ENCODE peak calls at places on chromosomes 13 and 19, in seven cellular contexts. One of them, this sample, is unnamed.

GRCh38 chr19:13102666-13103584 is at the start of gene LYL1:
- DNase-seq in PC-9: no peak
- DNase-seq in body of pancreas: peak
- DNase-seq in RWPE2: no peak
- DNase-seq in AG04450: no peak
- DNase-seq in progenitor cell of endocrine pancreas: peak
- DNase-seq in fibroblast of the aortic adventitia: peak
- DNase-seq in this sample: peak

GRCh38 chr19:30227661-30228112 is 144.5 kb upstream of the ZNF536 start:
- DNase-seq in PC-9: no peak
- DNase-seq in body of pancreas: peak
- DNase-seq in RWPE2: no peak
- DNase-seq in AG04450: no peak
- DNase-seq in progenitor cell of endocrine pancreas: peak
- DNase-seq in fibroblast of the aortic adventitia: peak
- DNase-seq in this sample: peak

GRCh38 chr19:17002455-17002854 is 24.2 kb downstream of the CPAMD8 start:
- DNase-seq in PC-9: no peak
- DNase-seq in body of pancreas: no peak
- DNase-seq in RWPE2: no peak
- DNase-seq in AG04450: no peak
- DNase-seq in progenitor cell of endocrine pancreas: no peak
- DNase-seq in fibroblast of the aortic adventitia: no peak
- DNase-seq in this sample: no peak

GRCh38 chr19:50646074-50646807 is 3.0 kb upstream of the C19orf81 start:
- DNase-seq in PC-9: no peak
- DNase-seq in body of pancreas: no peak
- DNase-seq in RWPE2: no peak
- DNase-seq in AG04450: no peak
- DNase-seq in progenitor cell of endocrine pancreas: no peak
- DNase-seq in fibroblast of the aortic adventitia: peak
- DNase-seq in this sample: no peak

GRCh38 chr13:106033634-106034033 is 501.8 kb downstream of the EFNB2 start:
- DNase-seq in PC-9: peak
- DNase-seq in body of pancreas: no peak
- DNase-seq in RWPE2: no peak
- DNase-seq in AG04450: peak
- DNase-seq in progenitor cell of endocrine pancreas: no peak
- DNase-seq in fibroblast of the aortic adventitia: peak
- DNase-seq in this sample: no peak

GRCh38 chr13:41561179-41561578 is 103.8 kb downstream of the RGCC start:
- DNase-seq in PC-9: no peak
- DNase-seq in body of pancreas: no peak
- DNase-seq in RWPE2: no peak
- DNase-seq in AG04450: no peak
- DNase-seq in progenitor cell of endocrine pancreas: no peak
- DNase-seq in fibroblast of the aortic adventitia: no peak
- DNase-seq in this sample: no peak

GRCh38 chr13:91017031-91017668 is 330.3 kb upstream of the MIR17HG start:
- DNase-seq in PC-9: peak
- DNase-seq in body of pancreas: peak
- DNase-seq in RWPE2: no peak
- DNase-seq in AG04450: no peak
- DNase-seq in progenitor cell of endocrine pancreas: peak
- DNase-seq in fibroblast of the aortic adventitia: peak
- DNase-seq in this sample: peak

GRCh38 chr19:7641288-7642276 is 4.7 kb downstream of the STXBP2 start:
- DNase-seq in PC-9: no peak
- DNase-seq in body of pancreas: no peak
- DNase-seq in RWPE2: no peak
- DNase-seq in AG04450: no peak
- DNase-seq in progenitor cell of endocrine pancreas: no peak
- DNase-seq in fibroblast of the aortic adventitia: no peak
- DNase-seq in this sample: no peak

GRCh38 chr13:40553356-40553755 is 113.1 kb downstream of the FOXO1 start:
- DNase-seq in PC-9: no peak
- DNase-seq in body of pancreas: no peak
- DNase-seq in RWPE2: no peak
- DNase-seq in AG04450: no peak
- DNase-seq in progenitor cell of endocrine pancreas: no peak
- DNase-seq in fibroblast of the aortic adventitia: no peak
- DNase-seq in this sample: no peak

GRCh38 chr13:50128406-50129048 is 113.3 kb downstream of the KCNRG start:
- DNase-seq in PC-9: no peak
- DNase-seq in body of pancreas: no peak
- DNase-seq in RWPE2: no peak
- DNase-seq in AG04450: no peak
- DNase-seq in progenitor cell of endocrine pancreas: no peak
- DNase-seq in fibroblast of the aortic adventitia: no peak
- DNase-seq in this sample: peak

GRCh38 chr19:49556412-49557398 is 23.7 kb downstream of the NOSIP start:
- DNase-seq in PC-9: no peak
- DNase-seq in body of pancreas: peak
- DNase-seq in RWPE2: no peak
- DNase-seq in AG04450: no peak
- DNase-seq in progenitor cell of endocrine pancreas: no peak
- DNase-seq in fibroblast of the aortic adventitia: no peak
- DNase-seq in this sample: no peak

GRCh38 chr19:4557971-4558941 is 1.2 kb downstream of the SEMA6B start:
- DNase-seq in PC-9: no peak
- DNase-seq in body of pancreas: no peak
- DNase-seq in RWPE2: no peak
- DNase-seq in AG04450: no peak
- DNase-seq in progenitor cell of endocrine pancreas: peak
- DNase-seq in fibroblast of the aortic adventitia: no peak
- DNase-seq in this sample: peak

GRCh38 chr13:92224825-92225224 is 826.4 kb downstream of the GPC5 start:
- DNase-seq in PC-9: no peak
- DNase-seq in body of pancreas: no peak
- DNase-seq in RWPE2: no peak
- DNase-seq in AG04450: no peak
- DNase-seq in progenitor cell of endocrine pancreas: no peak
- DNase-seq in fibroblast of the aortic adventitia: no peak
- DNase-seq in this sample: no peak

GRCh38 chr13:40878823-40879222 is 89.4 kb downstream of the SLC25A15 start:
- DNase-seq in PC-9: no peak
- DNase-seq in body of pancreas: no peak
- DNase-seq in RWPE2: no peak
- DNase-seq in AG04450: no peak
- DNase-seq in progenitor cell of endocrine pancreas: no peak
- DNase-seq in fibroblast of the aortic adventitia: no peak
- DNase-seq in this sample: no peak

GRCh38 chr19:21749090-21749489 is 18.3 kb downstream of the ZNF100 start:
- DNase-seq in PC-9: no peak
- DNase-seq in body of pancreas: no peak
- DNase-seq in RWPE2: no peak
- DNase-seq in AG04450: no peak
- DNase-seq in progenitor cell of endocrine pancreas: no peak
- DNase-seq in fibroblast of the aortic adventitia: peak
- DNase-seq in this sample: no peak

GRCh38 chr13:110262494-110262893 is 44.5 kb downstream of the COL4A1 start:
- DNase-seq in PC-9: no peak
- DNase-seq in body of pancreas: no peak
- DNase-seq in RWPE2: no peak
- DNase-seq in AG04450: no peak
- DNase-seq in progenitor cell of endocrine pancreas: no peak
- DNase-seq in fibroblast of the aortic adventitia: no peak
- DNase-seq in this sample: no peak

GRCh38 chr13:24365191-24365590 is 55.8 kb downstream of the C1QTNF9 start:
- DNase-seq in PC-9: no peak
- DNase-seq in body of pancreas: no peak
- DNase-seq in RWPE2: no peak
- DNase-seq in AG04450: no peak
- DNase-seq in progenitor cell of endocrine pancreas: no peak
- DNase-seq in fibroblast of the aortic adventitia: no peak
- DNase-seq in this sample: no peak

GRCh38 chr19:9431475-9431874 is 3.9 kb downstream of the ZNF266 start:
- DNase-seq in PC-9: no peak
- DNase-seq in body of pancreas: peak
- DNase-seq in RWPE2: no peak
- DNase-seq in AG04450: no peak
- DNase-seq in progenitor cell of endocrine pancreas: peak
- DNase-seq in fibroblast of the aortic adventitia: no peak
- DNase-seq in this sample: no peak

GRCh38 chr13:37448072-37448471 is 150.5 kb downstream of the POSTN start:
- DNase-seq in PC-9: no peak
- DNase-seq in body of pancreas: no peak
- DNase-seq in RWPE2: no peak
- DNase-seq in AG04450: no peak
- DNase-seq in progenitor cell of endocrine pancreas: no peak
- DNase-seq in fibroblast of the aortic adventitia: no peak
- DNase-seq in this sample: no peak

GRCh38 chr13:105774739-105775460 is 760.6 kb downstream of the EFNB2 start:
- DNase-seq in PC-9: peak
- DNase-seq in body of pancreas: peak
- DNase-seq in RWPE2: no peak
- DNase-seq in AG04450: no peak
- DNase-seq in progenitor cell of endocrine pancreas: no peak
- DNase-seq in fibroblast of the aortic adventitia: no peak
- DNase-seq in this sample: no peak

GRCh38 chr13:45195421-45195820 is 5.4 kb downstream of the KCTD4 start:
- DNase-seq in PC-9: no peak
- DNase-seq in body of pancreas: no peak
- DNase-seq in RWPE2: no peak
- DNase-seq in AG04450: no peak
- DNase-seq in progenitor cell of endocrine pancreas: no peak
- DNase-seq in fibroblast of the aortic adventitia: peak
- DNase-seq in this sample: no peak

GRCh38 chr19:51002542-51003311 is 1.3 kb upstream of the KLK8 start:
- DNase-seq in PC-9: peak
- DNase-seq in body of pancreas: peak
- DNase-seq in RWPE2: peak
- DNase-seq in AG04450: no peak
- DNase-seq in progenitor cell of endocrine pancreas: no peak
- DNase-seq in fibroblast of the aortic adventitia: no peak
- DNase-seq in this sample: peak

GRCh38 chr19:10430505-10431253 is 10.3 kb downstream of the PDE4A start:
- DNase-seq in PC-9: peak
- DNase-seq in body of pancreas: peak
- DNase-seq in RWPE2: no peak
- DNase-seq in AG04450: no peak
- DNase-seq in progenitor cell of endocrine pancreas: no peak
- DNase-seq in fibroblast of the aortic adventitia: peak
- DNase-seq in this sample: peak

GRCh38 chr13:20219585-20219984 is 12.5 kb downstream of the GJB6 start:
- DNase-seq in PC-9: no peak
- DNase-seq in body of pancreas: no peak
- DNase-seq in RWPE2: no peak
- DNase-seq in AG04450: no peak
- DNase-seq in progenitor cell of endocrine pancreas: no peak
- DNase-seq in fibroblast of the aortic adventitia: no peak
- DNase-seq in this sample: peak

GRCh38 chr13:29359181-29359580 is 236.3 kb downstream of the SLC7A1 start:
- DNase-seq in PC-9: no peak
- DNase-seq in body of pancreas: no peak
- DNase-seq in RWPE2: no peak
- DNase-seq in AG04450: no peak
- DNase-seq in progenitor cell of endocrine pancreas: no peak
- DNase-seq in fibroblast of the aortic adventitia: no peak
- DNase-seq in this sample: no peak

GRCh38 chr13:29362849-29363604 is 232.5 kb downstream of the SLC7A1 start:
- DNase-seq in PC-9: no peak
- DNase-seq in body of pancreas: peak
- DNase-seq in RWPE2: no peak
- DNase-seq in AG04450: peak
- DNase-seq in progenitor cell of endocrine pancreas: peak
- DNase-seq in fibroblast of the aortic adventitia: peak
- DNase-seq in this sample: peak

DNA sequence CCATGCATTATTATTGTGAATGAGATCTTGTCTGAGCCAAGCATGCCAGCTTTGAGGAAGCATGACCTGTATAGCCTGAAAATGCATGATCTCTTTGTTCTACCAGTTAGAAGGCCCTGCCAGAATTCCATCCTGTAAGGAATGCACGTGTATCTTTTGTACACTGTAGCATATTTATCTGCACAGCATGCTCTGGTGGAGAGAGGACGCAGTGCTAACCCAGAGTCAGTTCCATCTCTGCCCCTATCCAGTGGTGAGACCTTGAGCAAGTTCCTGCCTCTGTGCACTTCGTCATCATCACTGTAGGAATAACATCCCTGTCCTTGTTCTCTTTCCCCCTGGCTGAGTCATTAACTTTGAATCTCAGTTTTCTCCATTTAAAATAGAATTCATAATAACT is 233.8 kb downstream of the SLC7A1 start:
- DNase-seq in PC-9: no peak
- DNase-seq in body of pancreas: no peak
- DNase-seq in RWPE2: no peak
- DNase-seq in AG04450: no peak
- DNase-seq in progenitor cell of endocrine pancreas: no peak
- DNase-seq in fibroblast of the aortic adventitia: no peak
- DNase-seq in this sample: no peak
- TF ChIP-seq CTCF in PC-9: no peak
- TF ChIP-seq CTCF in body of pancreas: no peak
- TF ChIP-seq CTCF in RWPE2: no peak
- TF ChIP-seq CTCF in AG04450: no peak
- TF ChIP-seq CTCF in progenitor cell of endocrine pancreas: no peak
- TF ChIP-seq CTCF in fibroblast of the aortic adventitia: no peak
- TF ChIP-seq CTCF in this sample: no peak

DNA sequence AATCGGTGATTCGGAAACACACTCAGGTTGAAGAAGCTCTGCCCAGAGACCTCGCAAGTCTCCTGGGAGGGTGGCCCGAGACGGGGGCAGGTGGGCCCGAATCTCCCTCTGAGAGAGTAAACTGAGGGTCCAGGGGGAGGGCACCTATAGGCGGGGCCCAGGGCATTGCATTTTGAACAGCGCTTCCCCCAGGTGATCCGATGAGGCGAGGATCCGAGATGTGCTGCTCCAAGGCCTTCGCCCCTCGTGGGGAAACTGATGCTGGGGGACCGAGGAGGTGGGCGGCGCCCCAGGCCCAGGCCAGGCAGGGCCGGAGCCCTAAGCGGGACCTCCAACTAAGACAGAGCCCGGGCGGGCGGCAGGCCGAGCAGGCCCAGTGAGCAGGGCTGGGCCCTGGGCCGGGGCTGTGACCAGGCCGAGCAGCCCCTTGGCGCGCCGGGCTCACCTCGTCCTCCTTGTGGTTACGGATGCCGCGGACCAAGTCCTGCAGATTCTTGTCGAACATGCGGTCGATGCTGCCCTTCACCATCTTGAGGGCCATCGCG is 500 bp downstream of the AP3D1 start:
- DNase-seq in PC-9: no peak
- DNase-seq in body of pancreas: no peak
- DNase-seq in RWPE2: no peak
- DNase-seq in AG04450: no peak
- DNase-seq in progenitor cell of endocrine pancreas: peak
- DNase-seq in fibroblast of the aortic adventitia: peak
- DNase-seq in this sample: peak
- TF ChIP-seq CTCF in PC-9: no peak
- TF ChIP-seq CTCF in body of pancreas: no peak
- TF ChIP-seq CTCF in RWPE2: no peak
- TF ChIP-seq CTCF in AG04450: no peak
- TF ChIP-seq CTCF in progenitor cell of endocrine pancreas: no peak
- TF ChIP-seq CTCF in fibroblast of the aortic adventitia: no peak
- TF ChIP-seq CTCF in this sample: no peak

GRCh38 chr19:44585371-44586141 is 27.8 kb upstream of the IGSF23 start:
- DNase-seq in PC-9: peak
- DNase-seq in body of pancreas: no peak
- DNase-seq in RWPE2: no peak
- DNase-seq in AG04450: no peak
- DNase-seq in progenitor cell of endocrine pancreas: no peak
- DNase-seq in fibroblast of the aortic adventitia: peak
- DNase-seq in this sample: no peak
- TF ChIP-seq CTCF in PC-9: peak
- TF ChIP-seq CTCF in body of pancreas: no peak
- TF ChIP-seq CTCF in RWPE2: peak
- TF ChIP-seq CTCF in AG04450: peak
- TF ChIP-seq CTCF in progenitor cell of endocrine pancreas: no peak
- TF ChIP-seq CTCF in fibroblast of the aortic adventitia: no peak
- TF ChIP-seq CTCF in this sample: no peak

GRCh38 chr13:98458431-98458830 is 118.5 kb downstream of the STK24 start:
- DNase-seq in PC-9: no peak
- DNase-seq in body of pancreas: no peak
- DNase-seq in RWPE2: peak
- DNase-seq in AG04450: no peak
- DNase-seq in progenitor cell of endocrine pancreas: no peak
- DNase-seq in fibroblast of the aortic adventitia: no peak
- DNase-seq in this sample: no peak
- TF ChIP-seq CTCF in PC-9: no peak
- TF ChIP-seq CTCF in body of pancreas: no peak
- TF ChIP-seq CTCF in RWPE2: no peak
- TF ChIP-seq CTCF in AG04450: no peak
- TF ChIP-seq CTCF in progenitor cell of endocrine pancreas: no peak
- TF ChIP-seq CTCF in fibroblast of the aortic adventitia: no peak
- TF ChIP-seq CTCF in this sample: no peak

This sample was measured in GM20000.